ENCODE peak calls at places on chromosome 7, in four cellular contexts. X is non-pigmented ciliary epithelial cell; P is activated CD4-positive, alpha-beta T cell treated with anti-CD3 and anti-CD28 coated beads, Interleukin-2, amount 50 U/mL, for 1 hour; R is activated T-cell treated with anti-CD3 and anti-CD28 coated beads, Interleukin-2, amount 50 U/mL, for 72 hours. D is an unnamed sample.

GRCh38 chr7:30478349-30479228 is at the start of gene NOD1:
- DNase-seq in X (no peak), P (peak; percentile 58), R (peak; percentile 80), D (peak; percentile 87)

GRCh38 chr7:17844514-17845196 is 95.6 kb downstream of the SNX13 start:
- DNase-seq in X (no peak), P (no peak), R (no peak), D (no peak)

GRCh38 chr7:109836016-109836415 is 1254.9 kb upstream of the LRRN3 start:
- DNase-seq in X (no peak), P (no peak), R (no peak), D (no peak)

GRCh38 chr7:114759347-114760062 is 162.4 kb upstream of the MDFIC start:
- DNase-seq in X (no peak), P (no peak), R (no peak), D (no peak)

GRCh38 chr7:25495342-25495855 is 267.1 kb upstream of the NPVF start:
- DNase-seq in X (no peak), P (no peak), R (no peak), D (no peak)

GRCh38 chr7:148540041-148540738 is 50.4 kb upstream of the C7orf33 start:
- DNase-seq in X (no peak), P (no peak), R (no peak), D (no peak)

GRCh38 chr7:103140061-103140460 is 8.8 kb downstream of the NAPEPLD start:
- DNase-seq in X (no peak), P (no peak), R (no peak), D (no peak)

GRCh38 chr7:155947051-155947450 is 134.8 kb upstream of the SHH start:
- DNase-seq in X (peak; percentile 50), P (no peak), R (no peak), D (no peak)

GRCh38 chr7:125390866-125391265 is 461.2 kb upstream of the POT1 start:
- DNase-seq in X (no peak), P (no peak), R (no peak), D (no peak)

GRCh38 chr7:154835924-154836529 is 166.9 kb downstream of the PAXIP1 start:
- DNase-seq in X (no peak), P (no peak), R (no peak), D (no peak)

GRCh38 chr7:112211348-112211907 is 4.9 kb downstream of the ZNF277 start:
- DNase-seq in X (no peak), P (no peak), R (no peak), D (no peak)

GRCh38 chr7:31075006-31075405 is 22.9 kb downstream of the ADCYAP1R1 start:
- DNase-seq in X (no peak), P (no peak), R (no peak), D (no peak)

GRCh38 chr7:16719699-16720098 is 33.9 kb upstream of the TSPAN13 start:
- DNase-seq in X (no peak), P (no peak), R (no peak), D (no peak)

GRCh38 chr7:141860207-141860606 is 18.9 kb upstream of the PRSS37 start:
- DNase-seq in X (no peak), P (no peak), R (no peak), D (no peak)

GRCh38 chr7:137360087-137360679 is 16.6 kb upstream of the PTN start:
- DNase-seq in X (no peak), P (no peak), R (no peak), D (no peak)

GRCh38 chr7:50266893-50267386 is 37.6 kb upstream of the IKZF1 start:
- DNase-seq in X (no peak), P (peak; percentile 65), R (peak; percentile 82), D (peak; percentile 28)

GRCh38 chr7:14900051-14900450 is 2.5 kb downstream of the DGKB start:
- DNase-seq in X (no peak), P (no peak), R (no peak), D (no peak)

GRCh38 chr7:126959649-126960048 is 293.1 kb downstream of the GRM8 start:
- DNase-seq in X (no peak), P (no peak), R (no peak), D (no peak)

GRCh38 chr7:132249591-132249971 is 326.7 kb downstream of the PLXNA4 start:
- DNase-seq in X (no peak), P (no peak), R (no peak), D (peak; percentile 20)

GRCh38 chr7:102292813-102293798 is 6.4 kb downstream of the SH2B2 start:
- DNase-seq in X (no peak), P (no peak), R (no peak), D (no peak)

GRCh38 chr7:155233703-155234492 is 63.8 kb upstream of the INSIG1 start:
- DNase-seq in X (no peak), P (no peak), R (no peak), D (no peak)

GRCh38 chr7:18496336-18496700 is 769 bp downstream of the HDAC9 start:
- DNase-seq in X (no peak), P (no peak), R (no peak), D (no peak)

GRCh38 chr7:78153285-78153684 is 354.7 kb downstream of the PHTF2 start:
- DNase-seq in X (no peak), P (no peak), R (no peak), D (no peak)

GRCh38 chr7:52962402-52962801 is 73.0 kb upstream of the POM121L12 start:
- DNase-seq in X (no peak), P (no peak), R (no peak), D (no peak)

GRCh38 chr7:152145853-152146466 is 120.5 kb downstream of the GALNT11 start:
- DNase-seq in X (peak; percentile 18), P (peak; percentile 35), R (peak; percentile 24), D (no peak)

GRCh38 chr7:54758702-54759665 is at the start of gene SEC61G:
- DNase-seq in X (peak; percentile 88), P (peak; percentile 95), R (peak; percentile 95), D (peak; percentile 95)

GRCh38 chr7:102914585-102914984 is 1.8 kb downstream of the LRRC17 start:
- DNase-seq in X (peak; percentile 90), P (no peak), R (no peak), D (no peak)

GRCh38 chr7:2632717-2633537 is 1.1 kb downstream of the TTYH3 start:
- DNase-seq in X (no peak), P (peak; percentile 20), R (peak; percentile 67), D (peak; percentile 78)

GRCh38 chr7:22866965-22867364 is 44.3 kb upstream of the TOMM7 start:
- DNase-seq in X (no peak), P (no peak), R (no peak), D (no peak)

GRCh38 chr7:139494835-139495568 is 11.5 kb upstream of the KLRG2 start:
- DNase-seq in X (no peak), P (no peak), R (peak; percentile 14), D (peak; percentile 73)

GRCh38 chr7:124032369-124033092 is at the start of gene TMEM229A:
- DNase-seq in X (no peak), P (no peak), R (peak; percentile 6), D (peak; percentile 54)

GRCh38 chr7:152025937-152026890 is 740 bp downstream of the GALNT11 start:
- DNase-seq in X (no peak), P (no peak), R (no peak), D (peak; percentile 23)

GRCh38 chr7:154770962-154771361 is 232.0 kb downstream of the PAXIP1 start:
- DNase-seq in X (no peak), P (no peak), R (no peak), D (no peak)

GRCh38 chr7:70486977-70487376 is 645.0 kb upstream of the GALNT17 start:
- DNase-seq in X (no peak), P (no peak), R (no peak), D (no peak)

GRCh38 chr7:116477646-116478045 is 21.9 kb upstream of the CAV2 start:
- DNase-seq in X (no peak), P (no peak), R (no peak), D (no peak)

GRCh38 chr7:10474048-10474447 is 499.6 kb upstream of the PHF14 start:
- DNase-seq in X (peak; percentile 18), P (no peak), R (no peak), D (no peak)

GRCh38 chr7:69257592-69257991 is 340.7 kb upstream of the AUTS2 start:
- DNase-seq in X (no peak), P (no peak), R (no peak), D (no peak)

GRCh38 chr7:157405914-157406810 is 69.4 kb downstream of the DNAJB6 start:
- DNase-seq in X (no peak), P (no peak), R (no peak), D (no peak)